ENCODE peak calls at places on chromosome 1, in seven cellular contexts. One of them, this sample, is unnamed.

GRCh38 chr1:36514501-36514900 is 31.8 kb upstream of the CSF3R start:
- DNase-seq in gastrocnemius medialis: no peak
- DNase-seq in cardiac fibroblast: no peak
- DNase-seq in AG09319: no peak
- DNase-seq in memory B cell: no peak
- DNase-seq in stimulated activated CD8-positive, alpha-beta memory T cell treated with anti-CD3 and anti-CD28 coated beads, Interleukin-2, amount 100 ng/mL, for 48 hours: no peak
- DNase-seq in hepatocyte: no peak
- DNase-seq in this sample: no peak

GRCh38 chr1:233614743-233615521 is 1.0 kb downstream of the KCNK1 start:
- DNase-seq in gastrocnemius medialis: no peak
- DNase-seq in AG09319: no peak
- DNase-seq in cardiac fibroblast: no peak
- DNase-seq in stimulated activated CD8-positive, alpha-beta memory T cell treated with anti-CD3 and anti-CD28 coated beads, Interleukin-2, amount 100 ng/mL, for 48 hours: no peak
- DNase-seq in memory B cell: no peak
- DNase-seq in hepatocyte: peak; percentile 39
- DNase-seq in this sample: no peak

GRCh38 chr1:20717452-20718342 is at the start of gene KIF17:
- DNase-seq in memory B cell: peak; percentile 78
- DNase-seq in hepatocyte: peak; percentile 92
- DNase-seq in cardiac fibroblast: peak; percentile 72
- DNase-seq in gastrocnemius medialis: peak; percentile 24
- DNase-seq in AG09319: peak; percentile 41
- DNase-seq in stimulated activated CD8-positive, alpha-beta memory T cell treated with anti-CD3 and anti-CD28 coated beads, Interleukin-2, amount 100 ng/mL, for 48 hours: peak; percentile 46
- DNase-seq in this sample: peak; percentile 79

GRCh38 chr1:233491953-233492627 is 121.8 kb upstream of the KCNK1 start:
- DNase-seq in AG09319: no peak
- DNase-seq in stimulated activated CD8-positive, alpha-beta memory T cell treated with anti-CD3 and anti-CD28 coated beads, Interleukin-2, amount 100 ng/mL, for 48 hours: no peak
- DNase-seq in memory B cell: no peak
- DNase-seq in gastrocnemius medialis: no peak
- DNase-seq in cardiac fibroblast: no peak
- DNase-seq in hepatocyte: no peak
- DNase-seq in this sample: no peak

GRCh38 chr1:24501371-24502167 is 1.1 kb upstream of the RCAN3 start:
- DNase-seq in hepatocyte: peak; percentile 36
- DNase-seq in memory B cell: peak; percentile 19
- DNase-seq in AG09319: no peak
- DNase-seq in cardiac fibroblast: peak; percentile 27
- DNase-seq in stimulated activated CD8-positive, alpha-beta memory T cell treated with anti-CD3 and anti-CD28 coated beads, Interleukin-2, amount 100 ng/mL, for 48 hours: no peak
- DNase-seq in gastrocnemius medialis: no peak
- DNase-seq in this sample: no peak

GRCh38 chr1:204327359-204327758 is 32.4 kb downstream of the PLEKHA6 start:
- DNase-seq in gastrocnemius medialis: no peak
- DNase-seq in hepatocyte: no peak
- DNase-seq in memory B cell: no peak
- DNase-seq in cardiac fibroblast: no peak
- DNase-seq in stimulated activated CD8-positive, alpha-beta memory T cell treated with anti-CD3 and anti-CD28 coated beads, Interleukin-2, amount 100 ng/mL, for 48 hours: no peak
- DNase-seq in AG09319: no peak
- DNase-seq in this sample: no peak

GRCh38 chr1:19577001-19577400 is 67.1 kb upstream of the NBL1 start:
- DNase-seq in AG09319: no peak
- DNase-seq in cardiac fibroblast: peak; percentile 43
- DNase-seq in stimulated activated CD8-positive, alpha-beta memory T cell treated with anti-CD3 and anti-CD28 coated beads, Interleukin-2, amount 100 ng/mL, for 48 hours: no peak
- DNase-seq in memory B cell: no peak
- DNase-seq in hepatocyte: no peak
- DNase-seq in gastrocnemius medialis: no peak
- DNase-seq in this sample: no peak

GRCh38 chr1:202237052-202237451 is 43.5 kb downstream of the LGR6 start:
- DNase-seq in hepatocyte: peak; percentile 58
- DNase-seq in AG09319: no peak
- DNase-seq in cardiac fibroblast: no peak
- DNase-seq in gastrocnemius medialis: no peak
- DNase-seq in stimulated activated CD8-positive, alpha-beta memory T cell treated with anti-CD3 and anti-CD28 coated beads, Interleukin-2, amount 100 ng/mL, for 48 hours: peak; percentile 13
- DNase-seq in memory B cell: no peak
- DNase-seq in this sample: no peak

GRCh38 chr1:24341260-24341659 is 22.1 kb downstream of the GRHL3 start:
- DNase-seq in hepatocyte: no peak
- DNase-seq in memory B cell: no peak
- DNase-seq in cardiac fibroblast: no peak
- DNase-seq in stimulated activated CD8-positive, alpha-beta memory T cell treated with anti-CD3 and anti-CD28 coated beads, Interleukin-2, amount 100 ng/mL, for 48 hours: no peak
- DNase-seq in gastrocnemius medialis: no peak
- DNase-seq in AG09319: no peak
- DNase-seq in this sample: no peak

GRCh38 chr1:8091691-8092090 is 65.6 kb upstream of the ERRFI1 start:
- DNase-seq in cardiac fibroblast: peak; percentile 41
- DNase-seq in gastrocnemius medialis: no peak
- DNase-seq in stimulated activated CD8-positive, alpha-beta memory T cell treated with anti-CD3 and anti-CD28 coated beads, Interleukin-2, amount 100 ng/mL, for 48 hours: no peak
- DNase-seq in hepatocyte: no peak
- DNase-seq in memory B cell: no peak
- DNase-seq in AG09319: no peak
- DNase-seq in this sample: no peak

GRCh38 chr1:32220746-32221580 is 1.2 kb downstream of the TMEM234 start:
- DNase-seq in stimulated activated CD8-positive, alpha-beta memory T cell treated with anti-CD3 and anti-CD28 coated beads, Interleukin-2, amount 100 ng/mL, for 48 hours: no peak
- DNase-seq in AG09319: no peak
- DNase-seq in gastrocnemius medialis: no peak
- DNase-seq in hepatocyte: peak; percentile 5
- DNase-seq in memory B cell: no peak
- DNase-seq in cardiac fibroblast: no peak
- DNase-seq in this sample: no peak

GRCh38 chr1:235748747-235749146 is 99.2 kb upstream of the GNG4 start:
- DNase-seq in memory B cell: no peak
- DNase-seq in cardiac fibroblast: no peak
- DNase-seq in gastrocnemius medialis: no peak
- DNase-seq in AG09319: no peak
- DNase-seq in stimulated activated CD8-positive, alpha-beta memory T cell treated with anti-CD3 and anti-CD28 coated beads, Interleukin-2, amount 100 ng/mL, for 48 hours: no peak
- DNase-seq in hepatocyte: no peak
- DNase-seq in this sample: no peak

GRCh38 chr1:99936071-99936470 is 33.7 kb upstream of the SLC35A3 start:
- DNase-seq in hepatocyte: no peak
- DNase-seq in memory B cell: no peak
- DNase-seq in gastrocnemius medialis: no peak
- DNase-seq in stimulated activated CD8-positive, alpha-beta memory T cell treated with anti-CD3 and anti-CD28 coated beads, Interleukin-2, amount 100 ng/mL, for 48 hours: no peak
- DNase-seq in cardiac fibroblast: no peak
- DNase-seq in AG09319: no peak
- DNase-seq in this sample: no peak

GRCh38 chr1:93317207-93317606 is 28.5 kb upstream of the DR1 start:
- DNase-seq in gastrocnemius medialis: peak; percentile 24
- DNase-seq in memory B cell: no peak
- DNase-seq in AG09319: no peak
- DNase-seq in cardiac fibroblast: no peak
- DNase-seq in stimulated activated CD8-positive, alpha-beta memory T cell treated with anti-CD3 and anti-CD28 coated beads, Interleukin-2, amount 100 ng/mL, for 48 hours: no peak
- DNase-seq in hepatocyte: no peak
- DNase-seq in this sample: no peak

GRCh38 chr1:91129017-91129416 is 107.2 kb upstream of the ZNF644 start:
- DNase-seq in hepatocyte: no peak
- DNase-seq in memory B cell: no peak
- DNase-seq in AG09319: no peak
- DNase-seq in stimulated activated CD8-positive, alpha-beta memory T cell treated with anti-CD3 and anti-CD28 coated beads, Interleukin-2, amount 100 ng/mL, for 48 hours: no peak
- DNase-seq in gastrocnemius medialis: no peak
- DNase-seq in cardiac fibroblast: no peak
- DNase-seq in this sample: no peak

GRCh38 chr1:234260578-234260977 is 112.7 kb upstream of the COA6 start:
- DNase-seq in stimulated activated CD8-positive, alpha-beta memory T cell treated with anti-CD3 and anti-CD28 coated beads, Interleukin-2, amount 100 ng/mL, for 48 hours: no peak
- DNase-seq in memory B cell: no peak
- DNase-seq in hepatocyte: no peak
- DNase-seq in gastrocnemius medialis: no peak
- DNase-seq in cardiac fibroblast: peak; percentile 12
- DNase-seq in AG09319: no peak
- DNase-seq in this sample: no peak

GRCh38 chr1:26218906-26219494 is 15.0 kb upstream of the CEP85 start:
- DNase-seq in AG09319: no peak
- DNase-seq in gastrocnemius medialis: no peak
- DNase-seq in memory B cell: no peak
- DNase-seq in cardiac fibroblast: no peak
- DNase-seq in stimulated activated CD8-positive, alpha-beta memory T cell treated with anti-CD3 and anti-CD28 coated beads, Interleukin-2, amount 100 ng/mL, for 48 hours: no peak
- DNase-seq in hepatocyte: no peak
- DNase-seq in this sample: peak; percentile 63

GRCh38 chr1:44592208-44593145 is 81.8 kb downstream of the TMEM53 start:
- DNase-seq in hepatocyte: no peak
- DNase-seq in memory B cell: no peak
- DNase-seq in gastrocnemius medialis: no peak
- DNase-seq in cardiac fibroblast: no peak
- DNase-seq in AG09319: no peak
- DNase-seq in stimulated activated CD8-positive, alpha-beta memory T cell treated with anti-CD3 and anti-CD28 coated beads, Interleukin-2, amount 100 ng/mL, for 48 hours: no peak
- DNase-seq in this sample: no peak

GRCh38 chr1:172460901-172461315 is 17.0 kb upstream of the PIGC start:
- DNase-seq in stimulated activated CD8-positive, alpha-beta memory T cell treated with anti-CD3 and anti-CD28 coated beads, Interleukin-2, amount 100 ng/mL, for 48 hours: no peak
- DNase-seq in memory B cell: no peak
- DNase-seq in gastrocnemius medialis: no peak
- DNase-seq in AG09319: no peak
- DNase-seq in hepatocyte: no peak
- DNase-seq in cardiac fibroblast: no peak
- DNase-seq in this sample: no peak

GRCh38 chr1:217333939-217334338 is 297.0 kb downstream of the GPATCH2 start:
- DNase-seq in gastrocnemius medialis: no peak
- DNase-seq in cardiac fibroblast: peak; percentile 54
- DNase-seq in stimulated activated CD8-positive, alpha-beta memory T cell treated with anti-CD3 and anti-CD28 coated beads, Interleukin-2, amount 100 ng/mL, for 48 hours: no peak
- DNase-seq in hepatocyte: peak; percentile 20
- DNase-seq in AG09319: no peak
- DNase-seq in memory B cell: no peak
- DNase-seq in this sample: no peak

GRCh38 chr1:39757501-39757900 is 13.6 kb downstream of the OXCT2 start:
- DNase-seq in cardiac fibroblast: no peak
- DNase-seq in stimulated activated CD8-positive, alpha-beta memory T cell treated with anti-CD3 and anti-CD28 coated beads, Interleukin-2, amount 100 ng/mL, for 48 hours: no peak
- DNase-seq in gastrocnemius medialis: no peak
- DNase-seq in hepatocyte: no peak
- DNase-seq in memory B cell: no peak
- DNase-seq in AG09319: no peak
- DNase-seq in this sample: no peak

GRCh38 chr1:109782514-109782913 is 18.8 kb upstream of the EPS8L3 start:
- DNase-seq in AG09319: peak; percentile 60
- DNase-seq in hepatocyte: no peak
- DNase-seq in memory B cell: no peak
- DNase-seq in gastrocnemius medialis: no peak
- DNase-seq in cardiac fibroblast: no peak
- DNase-seq in stimulated activated CD8-positive, alpha-beta memory T cell treated with anti-CD3 and anti-CD28 coated beads, Interleukin-2, amount 100 ng/mL, for 48 hours: no peak
- DNase-seq in this sample: peak; percentile 31

GRCh38 chr1:221837886-221838285 is 96.0 kb upstream of the DUSP10 start:
- DNase-seq in memory B cell: no peak
- DNase-seq in cardiac fibroblast: no peak
- DNase-seq in AG09319: no peak
- DNase-seq in gastrocnemius medialis: no peak
- DNase-seq in stimulated activated CD8-positive, alpha-beta memory T cell treated with anti-CD3 and anti-CD28 coated beads, Interleukin-2, amount 100 ng/mL, for 48 hours: no peak
- DNase-seq in hepatocyte: no peak
- DNase-seq in this sample: no peak

GRCh38 chr1:44696789-44697188 is 22.3 kb downstream of the ARMH1 start:
- DNase-seq in gastrocnemius medialis: no peak
- DNase-seq in cardiac fibroblast: no peak
- DNase-seq in memory B cell: no peak
- DNase-seq in stimulated activated CD8-positive, alpha-beta memory T cell treated with anti-CD3 and anti-CD28 coated beads, Interleukin-2, amount 100 ng/mL, for 48 hours: no peak
- DNase-seq in AG09319: no peak
- DNase-seq in hepatocyte: no peak
- DNase-seq in this sample: no peak

GRCh38 chr1:27787895-27788294 is 14.9 kb downstream of the STX12 start:
- DNase-seq in hepatocyte: peak; percentile 37
- DNase-seq in memory B cell: no peak
- DNase-seq in AG09319: no peak
- DNase-seq in gastrocnemius medialis: no peak
- DNase-seq in cardiac fibroblast: peak; percentile 84
- DNase-seq in stimulated activated CD8-positive, alpha-beta memory T cell treated with anti-CD3 and anti-CD28 coated beads, Interleukin-2, amount 100 ng/mL, for 48 hours: no peak
- DNase-seq in this sample: no peak

GRCh38 chr1:114558548-114558947 is 22.9 kb downstream of the BCAS2 start:
- DNase-seq in memory B cell: no peak
- DNase-seq in AG09319: no peak
- DNase-seq in cardiac fibroblast: peak; percentile 20
- DNase-seq in stimulated activated CD8-positive, alpha-beta memory T cell treated with anti-CD3 and anti-CD28 coated beads, Interleukin-2, amount 100 ng/mL, for 48 hours: no peak
- DNase-seq in hepatocyte: peak; percentile 10
- DNase-seq in gastrocnemius medialis: no peak
- DNase-seq in this sample: no peak

GRCh38 chr1:44249543-44249942 is 36.3 kb downstream of the DMAP1 start:
- DNase-seq in hepatocyte: peak; percentile 37
- DNase-seq in gastrocnemius medialis: no peak
- DNase-seq in stimulated activated CD8-positive, alpha-beta memory T cell treated with anti-CD3 and anti-CD28 coated beads, Interleukin-2, amount 100 ng/mL, for 48 hours: no peak
- DNase-seq in AG09319: no peak
- DNase-seq in memory B cell: no peak
- DNase-seq in cardiac fibroblast: no peak
- DNase-seq in this sample: no peak

GRCh38 chr1:162186406-162186805 is 116.9 kb downstream of the NOS1AP start:
- DNase-seq in AG09319: no peak
- DNase-seq in gastrocnemius medialis: no peak
- DNase-seq in hepatocyte: no peak
- DNase-seq in cardiac fibroblast: no peak
- DNase-seq in memory B cell: no peak
- DNase-seq in stimulated activated CD8-positive, alpha-beta memory T cell treated with anti-CD3 and anti-CD28 coated beads, Interleukin-2, amount 100 ng/mL, for 48 hours: no peak
- DNase-seq in this sample: no peak

GRCh38 chr1:104092698-104093097 is 343.0 kb downstream of the AMY1C start:
- DNase-seq in gastrocnemius medialis: no peak
- DNase-seq in AG09319: no peak
- DNase-seq in cardiac fibroblast: no peak
- DNase-seq in stimulated activated CD8-positive, alpha-beta memory T cell treated with anti-CD3 and anti-CD28 coated beads, Interleukin-2, amount 100 ng/mL, for 48 hours: no peak
- DNase-seq in hepatocyte: no peak
- DNase-seq in memory B cell: no peak
- DNase-seq in this sample: no peak

GRCh38 chr1:54710841-54711240 is 4.8 kb upstream of the TTC4 start:
- DNase-seq in stimulated activated CD8-positive, alpha-beta memory T cell treated with anti-CD3 and anti-CD28 coated beads, Interleukin-2, amount 100 ng/mL, for 48 hours: no peak
- DNase-seq in cardiac fibroblast: no peak
- DNase-seq in hepatocyte: no peak
- DNase-seq in gastrocnemius medialis: no peak
- DNase-seq in memory B cell: no peak
- DNase-seq in AG09319: no peak
- DNase-seq in this sample: no peak

GRCh38 chr1:230821346-230821745 is 47.0 kb downstream of the C1orf198 start:
- DNase-seq in cardiac fibroblast: no peak
- DNase-seq in AG09319: no peak
- DNase-seq in memory B cell: peak; percentile 2
- DNase-seq in hepatocyte: no peak
- DNase-seq in stimulated activated CD8-positive, alpha-beta memory T cell treated with anti-CD3 and anti-CD28 coated beads, Interleukin-2, amount 100 ng/mL, for 48 hours: no peak
- DNase-seq in gastrocnemius medialis: no peak
- DNase-seq in this sample: no peak

GRCh38 chr1:183323849-183324683 is 94.1 kb downstream of the NMNAT2 start:
- DNase-seq in cardiac fibroblast: no peak
- DNase-seq in memory B cell: no peak
- DNase-seq in hepatocyte: no peak
- DNase-seq in gastrocnemius medialis: no peak
- DNase-seq in AG09319: no peak
- DNase-seq in stimulated activated CD8-positive, alpha-beta memory T cell treated with anti-CD3 and anti-CD28 coated beads, Interleukin-2, amount 100 ng/mL, for 48 hours: no peak
- DNase-seq in this sample: no peak

GRCh38 chr1:199333180-199333579 is 694.3 kb upstream of the NR5A2 start:
- DNase-seq in stimulated activated CD8-positive, alpha-beta memory T cell treated with anti-CD3 and anti-CD28 coated beads, Interleukin-2, amount 100 ng/mL, for 48 hours: no peak
- DNase-seq in AG09319: no peak
- DNase-seq in cardiac fibroblast: no peak
- DNase-seq in gastrocnemius medialis: no peak
- DNase-seq in memory B cell: no peak
- DNase-seq in hepatocyte: no peak
- DNase-seq in this sample: no peak

GRCh38 chr1:119373465-119373864 is 4.9 kb downstream of the HAO2 start:
- DNase-seq in gastrocnemius medialis: no peak
- DNase-seq in memory B cell: no peak
- DNase-seq in stimulated activated CD8-positive, alpha-beta memory T cell treated with anti-CD3 and anti-CD28 coated beads, Interleukin-2, amount 100 ng/mL, for 48 hours: no peak
- DNase-seq in AG09319: no peak
- DNase-seq in cardiac fibroblast: peak; percentile 45
- DNase-seq in hepatocyte: peak; percentile 46
- DNase-seq in this sample: no peak

GRCh38 chr1:56322211-56322610 is 257.2 kb downstream of the PLPP3 start:
- DNase-seq in memory B cell: no peak
- DNase-seq in cardiac fibroblast: no peak
- DNase-seq in stimulated activated CD8-positive, alpha-beta memory T cell treated with anti-CD3 and anti-CD28 coated beads, Interleukin-2, amount 100 ng/mL, for 48 hours: no peak
- DNase-seq in gastrocnemius medialis: no peak
- DNase-seq in hepatocyte: no peak
- DNase-seq in AG09319: no peak
- DNase-seq in this sample: no peak

GRCh38 chr1:214546076-214546475 is 5.3 kb downstream of the PTPN14 start:
- DNase-seq in gastrocnemius medialis: no peak
- DNase-seq in AG09319: no peak
- DNase-seq in cardiac fibroblast: no peak
- DNase-seq in stimulated activated CD8-positive, alpha-beta memory T cell treated with anti-CD3 and anti-CD28 coated beads, Interleukin-2, amount 100 ng/mL, for 48 hours: no peak
- DNase-seq in memory B cell: no peak
- DNase-seq in hepatocyte: no peak
- DNase-seq in this sample: no peak

This sample was measured in psoas muscle.